ENCODE peak calls at places on chromosomes 1 and 21, in six cellular contexts. One of them, this sample, is unnamed.

GRCh38 chr1:147236959-147237791 is 5.3 kb upstream of the CHD1L start:
- DNase-seq in H1: no peak
- DNase-seq in mesenchymal stem cell: no peak
- DNase-seq in neuronal stem cell: no peak
- DNase-seq in trophoblast cell: peak
- DNase-seq in IMR-90: no peak
- DNase-seq in this sample: no peak

GRCh38 chr1:167640051-167640450 is 10.0 kb downstream of the RCSD1 start:
- DNase-seq in neuronal stem cell: no peak
- DNase-seq in IMR-90: no peak
- DNase-seq in trophoblast cell: no peak
- DNase-seq in mesenchymal stem cell: no peak
- DNase-seq in H1: no peak
- DNase-seq in this sample: no peak

GRCh38 chr1:195981448-195982139 is 626.6 kb downstream of the KCNT2 start:
- DNase-seq in trophoblast cell: no peak
- DNase-seq in mesenchymal stem cell: peak
- DNase-seq in H1: no peak
- DNase-seq in neuronal stem cell: no peak
- DNase-seq in IMR-90: peak
- DNase-seq in this sample: no peak

GRCh38 chr1:16189003-16189402 is 23.4 kb downstream of the ARHGEF19 start:
- DNase-seq in trophoblast cell: no peak
- DNase-seq in mesenchymal stem cell: no peak
- DNase-seq in neuronal stem cell: no peak
- DNase-seq in H1: no peak
- DNase-seq in IMR-90: no peak
- DNase-seq in this sample: no peak

GRCh38 chr21:42724226-42724920 is 71.0 kb downstream of the PDE9A start:
- DNase-seq in IMR-90: peak
- DNase-seq in H1: no peak
- DNase-seq in neuronal stem cell: no peak
- DNase-seq in mesenchymal stem cell: peak
- DNase-seq in trophoblast cell: peak
- DNase-seq in this sample: no peak

GRCh38 chr1:174998569-174999215 is 1.1 kb upstream of the CACYBP start:
- DNase-seq in neuronal stem cell: peak
- DNase-seq in mesenchymal stem cell: peak
- DNase-seq in IMR-90: peak
- DNase-seq in H1: no peak
- DNase-seq in trophoblast cell: peak
- DNase-seq in this sample: peak

GRCh38 chr1:210369425-210369824 is 40.7 kb downstream of the HHAT start:
- DNase-seq in IMR-90: no peak
- DNase-seq in H1: no peak
- DNase-seq in mesenchymal stem cell: no peak
- DNase-seq in neuronal stem cell: no peak
- DNase-seq in trophoblast cell: no peak
- DNase-seq in this sample: peak

GRCh38 chr1:32886012-32886827 is at the start of gene HPCA:
- DNase-seq in mesenchymal stem cell: peak
- DNase-seq in H1: peak
- DNase-seq in IMR-90: peak
- DNase-seq in trophoblast cell: peak
- DNase-seq in neuronal stem cell: peak
- DNase-seq in this sample: peak

GRCh38 chr1:198465201-198466144 is 75.0 kb downstream of the ATP6V1G3 start:
- DNase-seq in IMR-90: peak
- DNase-seq in trophoblast cell: peak
- DNase-seq in mesenchymal stem cell: peak
- DNase-seq in neuronal stem cell: peak
- DNase-seq in H1: no peak
- DNase-seq in this sample: no peak

GRCh38 chr1:244163131-244163530 is 112.0 kb downstream of the ZBTB18 start:
- DNase-seq in IMR-90: peak
- DNase-seq in neuronal stem cell: no peak
- DNase-seq in H1: no peak
- DNase-seq in trophoblast cell: no peak
- DNase-seq in mesenchymal stem cell: peak
- DNase-seq in this sample: no peak

GRCh38 chr1:215005656-215006335 is 76.7 kb upstream of the KCNK2 start:
- DNase-seq in IMR-90: no peak
- DNase-seq in H1: no peak
- DNase-seq in neuronal stem cell: no peak
- DNase-seq in trophoblast cell: no peak
- DNase-seq in mesenchymal stem cell: no peak
- DNase-seq in this sample: no peak

GRCh38 chr1:172903581-172904220 is 147.0 kb downstream of the TNFSF18 start:
- DNase-seq in mesenchymal stem cell: peak
- DNase-seq in IMR-90: peak
- DNase-seq in H1: no peak
- DNase-seq in neuronal stem cell: no peak
- DNase-seq in trophoblast cell: no peak
- DNase-seq in this sample: no peak

GRCh38 chr1:64471724-64472276 is 1.9 kb downstream of the CACHD1 start:
- DNase-seq in mesenchymal stem cell: peak
- DNase-seq in trophoblast cell: peak
- DNase-seq in IMR-90: peak
- DNase-seq in H1: no peak
- DNase-seq in neuronal stem cell: no peak
- DNase-seq in this sample: no peak

GRCh38 chr1:25080294-25081209 is 150.5 kb upstream of the RUNX3 start:
- DNase-seq in mesenchymal stem cell: peak
- DNase-seq in IMR-90: peak
- DNase-seq in trophoblast cell: peak
- DNase-seq in H1: no peak
- DNase-seq in neuronal stem cell: no peak
- DNase-seq in this sample: no peak

GRCh38 chr1:184160236-184160635 is 108.7 kb downstream of the TSEN15 start:
- DNase-seq in H1: no peak
- DNase-seq in mesenchymal stem cell: peak
- DNase-seq in neuronal stem cell: no peak
- DNase-seq in IMR-90: peak
- DNase-seq in trophoblast cell: peak
- DNase-seq in this sample: no peak

GRCh38 chr1:107141491-107142369 is 891 bp downstream of the NTNG1 start:
- DNase-seq in neuronal stem cell: peak
- DNase-seq in mesenchymal stem cell: peak
- DNase-seq in IMR-90: peak
- DNase-seq in H1: peak
- DNase-seq in trophoblast cell: peak
- DNase-seq in this sample: peak

GRCh38 chr1:53540604-53541262 is 81.5 kb downstream of the DMRTB1 start:
- DNase-seq in H1: no peak
- DNase-seq in neuronal stem cell: no peak
- DNase-seq in mesenchymal stem cell: no peak
- DNase-seq in trophoblast cell: no peak
- DNase-seq in IMR-90: no peak
- DNase-seq in this sample: no peak

GRCh38 chr1:23805025-23805424 is 4.5 kb upstream of the GALE start:
- DNase-seq in neuronal stem cell: no peak
- DNase-seq in trophoblast cell: no peak
- DNase-seq in H1: no peak
- DNase-seq in mesenchymal stem cell: no peak
- DNase-seq in IMR-90: no peak
- DNase-seq in this sample: no peak

DNA sequence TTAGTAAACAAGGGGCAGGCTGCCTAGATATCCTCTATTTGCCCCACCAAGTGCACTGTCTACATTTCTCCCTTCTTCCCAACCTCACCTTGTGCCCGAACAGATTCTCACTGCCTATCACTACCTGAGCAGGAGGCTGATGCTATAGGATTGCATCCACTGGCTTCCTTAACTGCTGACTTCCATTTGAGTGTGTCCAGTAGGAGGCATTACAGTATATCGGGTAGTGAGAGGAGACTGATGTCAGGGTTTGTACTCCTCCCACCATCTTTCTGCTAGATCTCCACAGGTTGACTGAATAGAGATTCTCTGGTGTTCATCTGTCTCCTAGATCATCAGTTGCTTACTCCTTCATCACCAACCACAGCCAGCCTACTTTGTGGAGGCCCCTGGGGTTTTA is 796.3 kb downstream of the LRRIQ3 start:
- DNase-seq in mesenchymal stem cell: no peak
- DNase-seq in IMR-90: peak
- DNase-seq in neuronal stem cell: no peak
- DNase-seq in trophoblast cell: no peak
- DNase-seq in H1: no peak
- DNase-seq in this sample: peak
- H3K4me2 ChIP-seq in mesenchymal stem cell: no peak
- H3K4me2 ChIP-seq in IMR-90: no peak
- H3K4me2 ChIP-seq in neuronal stem cell: no peak
- H3K4me2 ChIP-seq in trophoblast cell: no peak
- H3K4me2 ChIP-seq in H1: no peak
- H3K4me2 ChIP-seq in this sample: no peak

DNA sequence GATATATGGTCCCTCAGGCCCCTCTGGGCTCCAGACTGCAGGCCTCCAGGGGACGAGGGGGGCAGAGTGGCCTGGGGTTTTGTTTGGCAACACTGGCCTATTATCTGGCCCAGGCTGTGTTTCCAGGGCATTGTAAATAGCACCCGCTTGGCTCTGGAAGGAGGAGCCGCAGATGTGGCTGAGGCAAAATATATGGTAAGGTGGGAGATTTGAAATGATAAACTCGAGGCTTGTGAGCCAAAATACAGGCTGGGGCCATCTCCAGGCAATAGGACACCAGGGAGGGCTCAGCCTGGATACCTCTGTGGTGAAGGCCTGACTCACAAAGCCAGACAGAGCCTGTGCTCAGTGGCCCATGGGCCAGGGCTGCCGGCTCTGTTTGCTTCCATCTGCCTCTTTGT is 14.0 kb downstream of the NAV1 start:
- DNase-seq in H1: no peak
- DNase-seq in mesenchymal stem cell: peak
- DNase-seq in neuronal stem cell: no peak
- DNase-seq in IMR-90: peak
- DNase-seq in trophoblast cell: no peak
- DNase-seq in this sample: no peak
- H4K91ac ChIP-seq in H1: no peak
- H4K91ac ChIP-seq in mesenchymal stem cell: peak
- H4K91ac ChIP-seq in neuronal stem cell: no peak
- H4K91ac ChIP-seq in IMR-90: peak
- H4K91ac ChIP-seq in trophoblast cell: no peak
- H4K91ac ChIP-seq in this sample: no peak

GRCh38 chr21:33244781-33245105 is 15.0 kb downstream of the IFNAR2 start:
- DNase-seq in mesenchymal stem cell: no peak
- DNase-seq in trophoblast cell: no peak
- DNase-seq in IMR-90: no peak
- DNase-seq in H1: no peak
- DNase-seq in neuronal stem cell: no peak
- DNase-seq in this sample: no peak
- H3K27ac ChIP-seq in mesenchymal stem cell: no peak
- H3K27ac ChIP-seq in trophoblast cell: no peak
- H3K27ac ChIP-seq in IMR-90: no peak
- H3K27ac ChIP-seq in H1: no peak
- H3K27ac ChIP-seq in neuronal stem cell: no peak
- H3K27ac ChIP-seq in this sample: no peak

GRCh38 chr21:35254752-35255138 is 205.6 kb upstream of the RUNX1 start:
- DNase-seq in trophoblast cell: no peak
- DNase-seq in IMR-90: no peak
- DNase-seq in neuronal stem cell: no peak
- DNase-seq in mesenchymal stem cell: no peak
- DNase-seq in H1: no peak
- DNase-seq in this sample: no peak
- H3K4me2 ChIP-seq in trophoblast cell: no peak
- H3K4me2 ChIP-seq in IMR-90: peak
- H3K4me2 ChIP-seq in neuronal stem cell: no peak
- H3K4me2 ChIP-seq in mesenchymal stem cell: no peak
- H3K4me2 ChIP-seq in H1: no peak
- H3K4me2 ChIP-seq in this sample: no peak

DNA sequence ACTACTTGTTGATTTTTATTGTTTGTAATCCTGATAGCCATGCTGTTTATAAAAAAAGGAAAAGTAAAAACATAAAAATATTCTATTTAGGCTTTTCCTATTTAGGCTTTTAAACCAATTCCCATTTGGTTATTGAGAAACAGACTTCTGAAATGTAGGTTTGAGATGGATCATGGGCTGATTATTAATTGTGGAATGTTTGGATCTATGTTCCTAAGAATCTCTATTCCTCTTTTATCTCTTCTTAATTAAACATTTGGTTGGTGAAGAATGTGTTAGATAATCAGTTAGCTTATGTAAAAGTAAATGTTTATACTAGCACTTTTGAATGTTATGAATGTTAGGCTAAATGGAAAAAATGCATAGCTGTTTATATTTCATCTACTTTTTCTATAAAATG is 97.4 kb downstream of the ATF6 start:
- DNase-seq in mesenchymal stem cell: peak
- DNase-seq in trophoblast cell: no peak
- DNase-seq in H1: no peak
- DNase-seq in neuronal stem cell: no peak
- DNase-seq in IMR-90: peak
- DNase-seq in this sample: no peak
- H4K91ac ChIP-seq in mesenchymal stem cell: no peak
- H4K91ac ChIP-seq in trophoblast cell: no peak
- H4K91ac ChIP-seq in H1: no peak
- H4K91ac ChIP-seq in neuronal stem cell: no peak
- H4K91ac ChIP-seq in IMR-90: no peak
- H4K91ac ChIP-seq in this sample: no peak

GRCh38 chr1:59486595-59486994 is 189.7 kb downstream of the FGGY start:
- DNase-seq in H1: no peak
- DNase-seq in neuronal stem cell: no peak
- DNase-seq in IMR-90: peak
- DNase-seq in mesenchymal stem cell: no peak
- DNase-seq in trophoblast cell: peak
- DNase-seq in this sample: no peak

GRCh38 chr1:59481915-59482505 is 185.1 kb downstream of the FGGY start:
- DNase-seq in H1: no peak
- DNase-seq in trophoblast cell: no peak
- DNase-seq in IMR-90: peak
- DNase-seq in neuronal stem cell: no peak
- DNase-seq in mesenchymal stem cell: peak
- DNase-seq in this sample: no peak

GRCh38 chr1:59485171-59485570 is 188.3 kb downstream of the FGGY start:
- DNase-seq in neuronal stem cell: no peak
- DNase-seq in IMR-90: no peak
- DNase-seq in mesenchymal stem cell: no peak
- DNase-seq in trophoblast cell: no peak
- DNase-seq in H1: no peak
- DNase-seq in this sample: peak

GRCh38 chr1:59485949-59486348 is 189.1 kb downstream of the FGGY start:
- DNase-seq in IMR-90: no peak
- DNase-seq in neuronal stem cell: no peak
- DNase-seq in H1: no peak
- DNase-seq in mesenchymal stem cell: no peak
- DNase-seq in trophoblast cell: peak
- DNase-seq in this sample: no peak

GRCh38 chr1:59484090-59484489 is 187.2 kb downstream of the FGGY start:
- DNase-seq in IMR-90: peak
- DNase-seq in H1: no peak
- DNase-seq in trophoblast cell: peak
- DNase-seq in neuronal stem cell: no peak
- DNase-seq in mesenchymal stem cell: peak
- DNase-seq in this sample: no peak
- H3K27ac ChIP-seq in IMR-90: peak
- H3K27ac ChIP-seq in H1: no peak
- H3K27ac ChIP-seq in trophoblast cell: no peak
- H3K27ac ChIP-seq in neuronal stem cell: no peak
- H3K27ac ChIP-seq in mesenchymal stem cell: peak
- H3K27ac ChIP-seq in this sample: no peak

This sample was measured in H9.